ENCODE peak calls at places on chromosomes 11 and 22, in seven cellular contexts. One of them, this sample, is unnamed.

GRCh38 chr22:40676644-40677043 is 2.6 kb upstream of the MCHR1 start:
- DNase-seq in cardiac muscle cell: no peak
- DNase-seq in PC-9: no peak
- DNase-seq in pancreas: no peak
- DNase-seq in psoas muscle: no peak
- DNase-seq in tibial artery: no peak
- DNase-seq in upper lobe of right lung: no peak
- DNase-seq in this sample: no peak

GRCh38 chr11:24574461-24574860 is 77.6 kb downstream of the LUZP2 start:
- DNase-seq in PC-9: no peak
- DNase-seq in psoas muscle: no peak
- DNase-seq in pancreas: no peak
- DNase-seq in cardiac muscle cell: no peak
- DNase-seq in tibial artery: no peak
- DNase-seq in upper lobe of right lung: no peak
- DNase-seq in this sample: peak; percentile 52

GRCh38 chr11:71372693-71373657 is 75.2 kb downstream of the DHCR7 start:
- DNase-seq in tibial artery: no peak
- DNase-seq in pancreas: no peak
- DNase-seq in cardiac muscle cell: peak; percentile 14
- DNase-seq in PC-9: no peak
- DNase-seq in upper lobe of right lung: no peak
- DNase-seq in psoas muscle: no peak
- DNase-seq in this sample: peak; percentile 29

GRCh38 chr11:17986007-17986710 is 26.7 kb downstream of the SERGEF start:
- DNase-seq in cardiac muscle cell: no peak
- DNase-seq in tibial artery: no peak
- DNase-seq in psoas muscle: peak; percentile 45
- DNase-seq in PC-9: no peak
- DNase-seq in pancreas: no peak
- DNase-seq in upper lobe of right lung: no peak
- DNase-seq in this sample: peak; percentile 72

GRCh38 chr11:101401245-101401644 is 182.6 kb downstream of the TRPC6 start:
- DNase-seq in upper lobe of right lung: no peak
- DNase-seq in psoas muscle: no peak
- DNase-seq in PC-9: no peak
- DNase-seq in pancreas: no peak
- DNase-seq in cardiac muscle cell: no peak
- DNase-seq in tibial artery: no peak
- DNase-seq in this sample: peak; percentile 4

GRCh38 chr11:111736191-111736590 is 30.0 kb downstream of the PPP2R1B start:
- DNase-seq in PC-9: no peak
- DNase-seq in tibial artery: no peak
- DNase-seq in pancreas: no peak
- DNase-seq in psoas muscle: peak; percentile 37
- DNase-seq in upper lobe of right lung: no peak
- DNase-seq in cardiac muscle cell: no peak
- DNase-seq in this sample: peak; percentile 75

GRCh38 chr22:41777749-41778395 is 22.6 kb upstream of the CCDC134 start:
- DNase-seq in psoas muscle: no peak
- DNase-seq in pancreas: no peak
- DNase-seq in upper lobe of right lung: no peak
- DNase-seq in PC-9: no peak
- DNase-seq in cardiac muscle cell: no peak
- DNase-seq in tibial artery: no peak
- DNase-seq in this sample: no peak

GRCh38 chr22:47954107-47954506 is 1191.7 kb downstream of the TBC1D22A start:
- DNase-seq in PC-9: no peak
- DNase-seq in tibial artery: no peak
- DNase-seq in pancreas: no peak
- DNase-seq in psoas muscle: no peak
- DNase-seq in cardiac muscle cell: no peak
- DNase-seq in upper lobe of right lung: no peak
- DNase-seq in this sample: no peak

GRCh38 chr11:95714853-95715776 is 74.5 kb downstream of the FAM76B start:
- DNase-seq in tibial artery: no peak
- DNase-seq in psoas muscle: no peak
- DNase-seq in pancreas: no peak
- DNase-seq in PC-9: no peak
- DNase-seq in cardiac muscle cell: no peak
- DNase-seq in upper lobe of right lung: no peak
- DNase-seq in this sample: no peak

GRCh38 chr11:128409476-128409875 is 177.9 kb downstream of the ETS1 start:
- DNase-seq in cardiac muscle cell: no peak
- DNase-seq in pancreas: no peak
- DNase-seq in PC-9: peak; percentile 14
- DNase-seq in psoas muscle: no peak
- DNase-seq in tibial artery: no peak
- DNase-seq in upper lobe of right lung: no peak
- DNase-seq in this sample: peak; percentile 89

GRCh38 chr11:61041755-61042518 is 60.4 kb upstream of the CD5 start:
- DNase-seq in pancreas: no peak
- DNase-seq in psoas muscle: no peak
- DNase-seq in PC-9: peak; percentile 50
- DNase-seq in cardiac muscle cell: peak; percentile 82
- DNase-seq in tibial artery: no peak
- DNase-seq in upper lobe of right lung: no peak
- DNase-seq in this sample: peak; percentile 32

GRCh38 chr11:134483291-134483690 is 71.2 kb upstream of the B3GAT1 start:
- DNase-seq in upper lobe of right lung: peak; percentile 26
- DNase-seq in cardiac muscle cell: no peak
- DNase-seq in psoas muscle: no peak
- DNase-seq in pancreas: no peak
- DNase-seq in tibial artery: no peak
- DNase-seq in PC-9: no peak
- DNase-seq in this sample: no peak

GRCh38 chr11:117191680-117192400 is 7.3 kb upstream of the TAGLN start:
- DNase-seq in upper lobe of right lung: peak; percentile 61
- DNase-seq in pancreas: no peak
- DNase-seq in psoas muscle: no peak
- DNase-seq in PC-9: no peak
- DNase-seq in tibial artery: peak; percentile 65
- DNase-seq in cardiac muscle cell: no peak
- DNase-seq in this sample: no peak

GRCh38 chr22:50027639-50028537 is 15.3 kb upstream of the IL17REL start:
- DNase-seq in tibial artery: peak; percentile 60
- DNase-seq in cardiac muscle cell: no peak
- DNase-seq in psoas muscle: no peak
- DNase-seq in upper lobe of right lung: peak; percentile 74
- DNase-seq in pancreas: no peak
- DNase-seq in PC-9: peak; percentile 86
- DNase-seq in this sample: no peak

GRCh38 chr11:118996926-118997626 is 862 bp upstream of the CENATAC start:
- DNase-seq in tibial artery: no peak
- DNase-seq in PC-9: no peak
- DNase-seq in cardiac muscle cell: no peak
- DNase-seq in upper lobe of right lung: no peak
- DNase-seq in pancreas: no peak
- DNase-seq in psoas muscle: no peak
- DNase-seq in this sample: peak; percentile 41

GRCh38 chr11:44694443-44694842 is 32.3 kb upstream of the TSPAN18 start:
- DNase-seq in upper lobe of right lung: no peak
- DNase-seq in cardiac muscle cell: no peak
- DNase-seq in tibial artery: no peak
- DNase-seq in PC-9: no peak
- DNase-seq in pancreas: no peak
- DNase-seq in psoas muscle: no peak
- DNase-seq in this sample: no peak

GRCh38 chr11:117520201-117520600 is 192.5 kb downstream of the CEP164 start:
- DNase-seq in pancreas: no peak
- DNase-seq in cardiac muscle cell: no peak
- DNase-seq in PC-9: no peak
- DNase-seq in tibial artery: no peak
- DNase-seq in psoas muscle: no peak
- DNase-seq in upper lobe of right lung: no peak
- DNase-seq in this sample: peak; percentile 10

GRCh38 chr22:42910221-42910942 is 53.3 kb upstream of the ARFGAP3 start:
- DNase-seq in tibial artery: no peak
- DNase-seq in cardiac muscle cell: peak; percentile 49
- DNase-seq in upper lobe of right lung: no peak
- DNase-seq in psoas muscle: no peak
- DNase-seq in pancreas: no peak
- DNase-seq in PC-9: no peak
- DNase-seq in this sample: no peak

GRCh38 chr11:27754035-27755017 is 54.1 kb upstream of the BDNF start:
- DNase-seq in PC-9: no peak
- DNase-seq in upper lobe of right lung: no peak
- DNase-seq in pancreas: no peak
- DNase-seq in cardiac muscle cell: no peak
- DNase-seq in psoas muscle: no peak
- DNase-seq in tibial artery: no peak
- DNase-seq in this sample: peak; percentile 39

GRCh38 chr22:26763633-26764295 is 106.4 kb downstream of the MIAT start:
- DNase-seq in PC-9: peak; percentile 10
- DNase-seq in cardiac muscle cell: no peak
- DNase-seq in pancreas: no peak
- DNase-seq in upper lobe of right lung: no peak
- DNase-seq in tibial artery: no peak
- DNase-seq in psoas muscle: no peak
- DNase-seq in this sample: peak; percentile 40

GRCh38 chr11:130388607-130389205 is 39.7 kb downstream of the ADAMTS8 start:
- DNase-seq in cardiac muscle cell: no peak
- DNase-seq in PC-9: no peak
- DNase-seq in upper lobe of right lung: no peak
- DNase-seq in pancreas: no peak
- DNase-seq in psoas muscle: no peak
- DNase-seq in tibial artery: no peak
- DNase-seq in this sample: no peak

GRCh38 chr11:130389315-130389935 is 39.0 kb downstream of the ADAMTS8 start:
- DNase-seq in tibial artery: no peak
- DNase-seq in psoas muscle: no peak
- DNase-seq in upper lobe of right lung: no peak
- DNase-seq in cardiac muscle cell: no peak
- DNase-seq in PC-9: no peak
- DNase-seq in pancreas: no peak
- DNase-seq in this sample: no peak

GRCh38 chr11:130391692-130392091 is 36.7 kb downstream of the ADAMTS8 start:
- DNase-seq in tibial artery: no peak
- DNase-seq in PC-9: no peak
- DNase-seq in pancreas: no peak
- DNase-seq in upper lobe of right lung: no peak
- DNase-seq in psoas muscle: no peak
- DNase-seq in cardiac muscle cell: no peak
- DNase-seq in this sample: no peak

GRCh38 chr11:130390071-130390758 is 38.2 kb downstream of the ADAMTS8 start:
- DNase-seq in cardiac muscle cell: peak; percentile 32
- DNase-seq in tibial artery: no peak
- DNase-seq in pancreas: peak; percentile 64
- DNase-seq in psoas muscle: no peak
- DNase-seq in upper lobe of right lung: no peak
- DNase-seq in PC-9: no peak
- DNase-seq in this sample: peak; percentile 78
- TF ChIP-seq CTCF in cardiac muscle cell: peak; percentile 63
- TF ChIP-seq CTCF in tibial artery: peak; percentile 28
- TF ChIP-seq CTCF in pancreas: no peak
- TF ChIP-seq CTCF in psoas muscle: peak; percentile 27
- TF ChIP-seq CTCF in upper lobe of right lung: peak; percentile 35
- TF ChIP-seq CTCF in PC-9: peak; percentile 45
- TF ChIP-seq CTCF in this sample: peak; percentile 60

DNA sequence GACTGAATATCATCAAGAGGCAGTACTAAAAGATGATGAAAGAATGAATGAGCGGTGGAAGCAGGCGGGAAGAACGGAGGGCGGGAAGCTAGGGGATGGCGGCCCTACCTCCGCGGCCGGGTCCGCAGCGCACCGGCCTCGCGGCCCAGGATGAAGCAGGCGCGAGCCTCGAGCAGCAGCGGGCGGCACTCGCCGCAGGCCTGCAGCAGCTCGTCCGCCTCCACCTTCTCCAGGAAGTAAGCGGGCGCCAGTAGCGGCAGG is 3.4 kb downstream of the KLHL35 start:
- DNase-seq in pancreas: no peak
- DNase-seq in PC-9: no peak
- DNase-seq in tibial artery: no peak
- DNase-seq in cardiac muscle cell: no peak
- DNase-seq in upper lobe of right lung: no peak
- DNase-seq in psoas muscle: no peak
- DNase-seq in this sample: no peak
- H3K4me3 ChIP-seq in pancreas: peak overlapping the region; percentile 37
- H3K4me3 ChIP-seq in PC-9: peak overlapping the region; percentile 57
- H3K4me3 ChIP-seq in tibial artery: peak overlapping the region; percentile 52
- H3K4me3 ChIP-seq in cardiac muscle cell: peak overlapping the region; percentile 32
- H3K4me3 ChIP-seq in upper lobe of right lung: no peak overlapping the region
- H3K4me3 ChIP-seq in psoas muscle: peak overlapping the region; percentile 51
- H3K4me3 ChIP-seq in this sample: no peak overlapping the region

DNA sequence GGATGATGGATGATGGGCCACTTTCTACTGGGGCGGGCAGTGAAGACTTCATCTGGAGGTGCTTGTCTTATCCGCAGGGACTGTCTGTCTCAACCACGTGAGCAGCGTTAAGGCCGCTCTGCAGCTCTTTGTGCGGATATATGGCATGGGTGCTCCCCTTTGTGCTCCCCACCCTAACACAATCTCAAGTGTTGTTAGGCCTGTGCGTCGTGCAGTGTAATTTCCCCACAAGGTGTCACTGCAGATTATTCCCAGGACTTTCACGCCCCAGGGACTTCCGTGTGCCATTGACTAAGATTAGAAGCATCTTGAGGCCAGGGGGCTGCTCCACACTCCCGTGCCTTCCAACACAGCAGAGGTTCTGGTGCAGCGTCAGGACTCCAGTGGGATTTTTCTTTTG is 65.3 kb downstream of the TBC1D22A start:
- DNase-seq in cardiac muscle cell: no peak
- DNase-seq in pancreas: no peak
- DNase-seq in upper lobe of right lung: no peak
- DNase-seq in PC-9: no peak
- DNase-seq in tibial artery: no peak
- DNase-seq in psoas muscle: no peak
- DNase-seq in this sample: no peak
- TF ChIP-seq CTCF in cardiac muscle cell: no peak
- TF ChIP-seq CTCF in pancreas: no peak
- TF ChIP-seq CTCF in upper lobe of right lung: no peak
- TF ChIP-seq CTCF in PC-9: no peak
- TF ChIP-seq CTCF in tibial artery: no peak
- TF ChIP-seq CTCF in psoas muscle: no peak
- TF ChIP-seq CTCF in this sample: no peak

GRCh38 chr11:64613648-64614047 is 22.6 kb downstream of the SLC22A12 start:
- DNase-seq in tibial artery: no peak
- DNase-seq in upper lobe of right lung: no peak
- DNase-seq in PC-9: no peak
- DNase-seq in pancreas: no peak
- DNase-seq in psoas muscle: no peak
- DNase-seq in cardiac muscle cell: no peak
- DNase-seq in this sample: no peak

GRCh38 chr11:64610596-64610995 is 19.6 kb downstream of the SLC22A12 start:
- DNase-seq in psoas muscle: no peak
- DNase-seq in upper lobe of right lung: no peak
- DNase-seq in cardiac muscle cell: no peak
- DNase-seq in tibial artery: no peak
- DNase-seq in PC-9: no peak
- DNase-seq in pancreas: no peak
- DNase-seq in this sample: no peak

GRCh38 chr11:64609436-64610047 is 18.5 kb downstream of the SLC22A12 start:
- DNase-seq in cardiac muscle cell: no peak
- DNase-seq in pancreas: no peak
- DNase-seq in PC-9: no peak
- DNase-seq in tibial artery: no peak
- DNase-seq in upper lobe of right lung: no peak
- DNase-seq in psoas muscle: no peak
- DNase-seq in this sample: no peak

GRCh38 chr11:64611176-64611575 is 20.2 kb downstream of the SLC22A12 start:
- DNase-seq in cardiac muscle cell: no peak
- DNase-seq in psoas muscle: no peak
- DNase-seq in upper lobe of right lung: no peak
- DNase-seq in PC-9: no peak
- DNase-seq in tibial artery: no peak
- DNase-seq in pancreas: no peak
- DNase-seq in this sample: no peak

GRCh38 chr11:64611961-64612646 is 21.1 kb downstream of the SLC22A12 start:
- DNase-seq in upper lobe of right lung: no peak
- DNase-seq in tibial artery: no peak
- DNase-seq in pancreas: no peak
- DNase-seq in cardiac muscle cell: no peak
- DNase-seq in psoas muscle: no peak
- DNase-seq in PC-9: no peak
- DNase-seq in this sample: no peak
- H3K4me3 ChIP-seq in upper lobe of right lung: no peak overlapping the region
- H3K4me3 ChIP-seq in tibial artery: no peak overlapping the region
- H3K4me3 ChIP-seq in pancreas: no peak overlapping the region
- H3K4me3 ChIP-seq in cardiac muscle cell: no peak overlapping the region
- H3K4me3 ChIP-seq in psoas muscle: no peak overlapping the region
- H3K4me3 ChIP-seq in PC-9: no peak overlapping the region
- H3K4me3 ChIP-seq in this sample: no peak overlapping the region

This sample was measured in fibroblast of pulmonary artery.